ENCODE peak calls at places on chromosome 2, in five cellular contexts. One of them, this sample, is unnamed.

GRCh38 chr2:159903404-159904126 is 105.6 kb upstream of the CD302 start:
- DNase-seq in AG04449: no peak
- DNase-seq in posterior cingulate gyrus: no peak
- DNase-seq in adipocyte: peak
- DNase-seq in HTR-8/SVneo: no peak
- DNase-seq in this sample: peak

GRCh38 chr2:206011018-206011614 is 74.9 kb downstream of the INO80D start:
- DNase-seq in AG04449: no peak
- DNase-seq in adipocyte: no peak
- DNase-seq in posterior cingulate gyrus: no peak
- DNase-seq in HTR-8/SVneo: no peak
- DNase-seq in this sample: no peak

GRCh38 chr2:134079373-134079772 is 174.5 kb upstream of the MGAT5 start:
- DNase-seq in adipocyte: no peak
- DNase-seq in posterior cingulate gyrus: no peak
- DNase-seq in AG04449: no peak
- DNase-seq in HTR-8/SVneo: no peak
- DNase-seq in this sample: no peak

GRCh38 chr2:213757525-213757924 is 473.3 kb downstream of the SPAG16 start:
- DNase-seq in adipocyte: no peak
- DNase-seq in AG04449: no peak
- DNase-seq in posterior cingulate gyrus: no peak
- DNase-seq in HTR-8/SVneo: no peak
- DNase-seq in this sample: no peak

GRCh38 chr2:1814061-1814460 is 69.7 kb upstream of the PXDN start:
- DNase-seq in adipocyte: no peak
- DNase-seq in AG04449: no peak
- DNase-seq in HTR-8/SVneo: no peak
- DNase-seq in posterior cingulate gyrus: no peak
- DNase-seq in this sample: no peak

GRCh38 chr2:241617431-241618154 is 19.4 kb downstream of the THAP4 start:
- DNase-seq in adipocyte: no peak
- DNase-seq in posterior cingulate gyrus: no peak
- DNase-seq in AG04449: no peak
- DNase-seq in HTR-8/SVneo: no peak
- DNase-seq in this sample: no peak

GRCh38 chr2:11852526-11853196 is 106.2 kb downstream of the LPIN1 start:
- DNase-seq in adipocyte: no peak
- DNase-seq in posterior cingulate gyrus: no peak
- DNase-seq in HTR-8/SVneo: no peak
- DNase-seq in AG04449: no peak
- DNase-seq in this sample: no peak

GRCh38 chr2:239940861-239941570 is 84.1 kb downstream of the NDUFA10 start:
- DNase-seq in posterior cingulate gyrus: peak
- DNase-seq in adipocyte: no peak
- DNase-seq in AG04449: no peak
- DNase-seq in HTR-8/SVneo: no peak
- DNase-seq in this sample: no peak

GRCh38 chr2:232689152-232689910 is 7.8 kb upstream of the GIGYF2 start:
- DNase-seq in AG04449: no peak
- DNase-seq in adipocyte: peak
- DNase-seq in posterior cingulate gyrus: no peak
- DNase-seq in HTR-8/SVneo: peak
- DNase-seq in this sample: no peak

GRCh38 chr2:239581352-239581901 is 180.6 kb upstream of the HDAC4 start:
- DNase-seq in HTR-8/SVneo: no peak
- DNase-seq in posterior cingulate gyrus: no peak
- DNase-seq in adipocyte: no peak
- DNase-seq in AG04449: no peak
- DNase-seq in this sample: no peak

GRCh38 chr2:239263937-239264837 is 136.6 kb downstream of the HDAC4 start:
- DNase-seq in posterior cingulate gyrus: no peak
- DNase-seq in HTR-8/SVneo: no peak
- DNase-seq in AG04449: no peak
- DNase-seq in adipocyte: no peak
- DNase-seq in this sample: no peak

GRCh38 chr2:56199492-56199891 is 15.7 kb downstream of the CCDC85A start:
- DNase-seq in adipocyte: peak
- DNase-seq in posterior cingulate gyrus: no peak
- DNase-seq in HTR-8/SVneo: peak
- DNase-seq in AG04449: peak
- DNase-seq in this sample: no peak